ENCODE peak calls at places on chromosomes 16 and 17, in eight cellular contexts. B is fibroblast of lung; V is NCI-H2171 treated with DMSO at 0.1 percent for 48 hours; Y is renal cortical epithelial cell; L is SW480; M is NCI-H2107; N is Panc1; I is stimulated activated CD4-positive, alpha-beta T cell treated with anti-CD3 and anti-CD28 coated beads, Interleukin-2, amount 100 ng/mL, for 48 hours. P is an unnamed sample.

GRCh38 chr16:66662445-66663194 is 33.9 kb downstream of the CMTM4 start:
- DNase-seq in B (peak), V (peak), Y (peak), L (peak), M (no peak), N (no peak), I (no peak), P (peak)

GRCh38 chr17:57832711-57833596 is 16.9 kb downstream of the MRPS23 start:
- DNase-seq in B (peak), V (peak), Y (peak), L (peak), M (peak), N (no peak), I (peak), P (peak)

GRCh38 chr16:87335306-87335967 is 18.2 kb upstream of the C16orf95 start:
- DNase-seq in B (no peak), V (no peak), Y (no peak), L (no peak), M (no peak), N (no peak), I (no peak), P (no peak)

GRCh38 chr16:82630688-82631087 is 3.9 kb downstream of the CDH13 start:
- DNase-seq in B (peak), V (peak), Y (no peak), L (peak), M (no peak), N (no peak), I (no peak), P (no peak)

GRCh38 chr17:81429353-81429774 is 34.1 kb downstream of the BAHCC1 start:
- DNase-seq in B (peak), V (peak), Y (peak), L (no peak), M (peak), N (no peak), I (no peak), P (peak)

GRCh38 chr17:2084129-2084765 is 29.3 kb downstream of the HIC1 start:
- DNase-seq in B (peak), V (no peak), Y (no peak), L (no peak), M (no peak), N (no peak), I (no peak), P (no peak)

GRCh38 chr17:39219647-39220154 is 6.0 kb downstream of the STAC2 start:
- DNase-seq in B (no peak), V (no peak), Y (no peak), L (no peak), M (no peak), N (no peak), I (no peak), P (no peak)

GRCh38 chr17:68512967-68513474 is 791 bp downstream of the PRKAR1A start:
- DNase-seq in B (peak), V (peak), Y (no peak), L (peak), M (no peak), N (no peak), I (no peak), P (peak)

GRCh38 chr17:63911657-63912100 is 621 bp upstream of the CSHL1 start:
- DNase-seq in B (peak), V (peak), Y (no peak), L (no peak), M (no peak), N (peak), I (peak), P (peak)

GRCh38 chr16:66315210-66315825 is 51.2 kb upstream of the CDH5 start:
- DNase-seq in B (peak), V (peak), Y (peak), L (peak), M (peak), N (peak), I (peak), P (peak)

GRCh38 chr17:60173304-60173807 is 23.6 kb downstream of the CA4 start:
- DNase-seq in B (no peak), V (no peak), Y (peak), L (no peak), M (no peak), N (no peak), I (no peak), P (peak)

P was measured in cardiac muscle cell.